ENCODE peak calls at places on chromosomes 12 and 14, in four cellular contexts. F, R, Q and N are unnamed samples.
A peak's percentile ranks its signal among the peaks of the same experiment; 100 is the strongest.

GRCh38 chr12:124474709-124475108 is 92.7 kb downstream of the NCOR2 start:
- DNase-seq in F (peak; percentile 87), R (no peak), Q (no peak), N (no peak)

GRCh38 chr12:106759526-106760183 is 14.8 kb upstream of the RIC8B start:
- DNase-seq in F (no peak), R (no peak), Q (no peak), N (no peak)

GRCh38 chr14:51616724-51617409 is 34.8 kb upstream of the FRMD6 start:
- DNase-seq in F (no peak), R (no peak), Q (no peak), N (peak; percentile 56)

GRCh38 chr12:57716305-57716704 is 22.2 kb downstream of the AGAP2 start:
- DNase-seq in F (no peak), R (no peak), Q (no peak), N (no peak)

GRCh38 chr14:105385698-105386365 is 12.5 kb upstream of the TEX22 start:
- DNase-seq in F (peak; percentile 67), R (no peak), Q (no peak), N (peak; percentile 54)

GRCh38 chr14:92456215-92457017 is 57.2 kb upstream of the RIN3 start:
- DNase-seq in F (peak; percentile 80), R (peak; percentile 83), Q (peak; percentile 57), N (no peak)

GRCh38 chr12:131922772-131923171 is 6.3 kb upstream of the PUS1 start:
- DNase-seq in F (no peak), R (no peak), Q (no peak), N (no peak)

GRCh38 chr14:54662491-54663116 is 95.7 kb downstream of the SAMD4A start:
- DNase-seq in F (no peak), R (no peak), Q (no peak), N (no peak)

GRCh38 chr14:74642011-74642410 is 30.0 kb upstream of the LTBP2 start:
- DNase-seq in F (peak; percentile 69), R (no peak), Q (no peak), N (no peak)

GRCh38 chr14:76584271-76584702 is 177.0 kb upstream of the VASH1 start:
- DNase-seq in F (no peak), R (no peak), Q (no peak), N (peak; percentile 31)

GRCh38 chr12:132279184-132279889 is 50.1 kb downstream of the GALNT9 start:
- DNase-seq in F (peak; percentile 72), R (peak; percentile 62), Q (no peak), N (peak; percentile 31)

GRCh38 chr14:72478397-72479025 is 415.4 kb downstream of the DPF3 start:
- DNase-seq in F (no peak), R (no peak), Q (no peak), N (no peak)

GRCh38 chr14:56549721-56550120 is 29.9 kb upstream of the TMEM260 start:
- DNase-seq in F (no peak), R (no peak), Q (no peak), N (no peak)

GRCh38 chr12:113005759-113006158 is 27.4 kb downstream of the OAS2 start:
- DNase-seq in F (no peak), R (no peak), Q (peak; percentile 48), N (no peak)

GRCh38 chr12:27190761-27191160 is 53.3 kb upstream of the STK38L start:
- DNase-seq in F (no peak), R (no peak), Q (no peak), N (no peak)

GRCh38 chr14:75566321-75566720 is 12.1 kb upstream of the FLVCR2 start:
- DNase-seq in F (no peak), R (no peak), Q (no peak), N (no peak)

GRCh38 chr12:111976291-111976690 is 36.7 kb downstream of the TMEM116 start:
- DNase-seq in F (no peak), R (no peak), Q (no peak), N (no peak)

GRCh38 chr12:17954788-17955187 is 135.2 kb downstream of the RERGL start:
- DNase-seq in F (no peak), R (no peak), Q (peak; percentile 22), N (no peak)

GRCh38 chr14:39174560-39175444 is at the start of gene PNN:
- DNase-seq in F (peak; percentile 97), R (peak; percentile 97), Q (peak; percentile 99), N (peak; percentile 99)

GRCh38 chr14:39179042-39179441 is 4.0 kb downstream of the PNN start:
- DNase-seq in F (no peak), R (no peak), Q (no peak), N (no peak)

GRCh38 chr14:39175445-39176262 is 600 bp downstream of the PNN start:
- DNase-seq in F (peak; percentile 73), R (no peak), Q (peak; percentile 68), N (peak; percentile 70)

GRCh38 chr14:39176263-39177167 is 1.5 kb downstream of the PNN start:
- DNase-seq in F (no peak), R (no peak), Q (no peak), N (no peak)

DNA sequence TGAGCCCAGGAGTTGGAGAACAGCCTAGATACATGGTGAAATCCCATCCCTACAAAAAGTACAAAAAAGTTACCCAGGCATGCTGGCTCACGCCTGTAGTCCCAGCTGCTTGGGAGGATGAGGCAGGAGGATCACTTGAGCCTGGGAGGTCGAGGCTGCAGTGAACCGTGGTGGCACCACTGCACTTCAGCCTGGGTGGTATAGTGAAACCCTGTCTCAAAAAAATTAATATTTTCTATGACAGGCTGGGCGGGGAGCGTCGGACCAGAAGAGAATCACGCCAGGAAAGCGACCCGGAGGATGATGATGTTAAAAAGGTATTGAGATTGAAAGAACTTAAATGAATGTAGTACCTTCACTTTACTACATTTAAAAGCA is 2.1 kb downstream of the PNN start:
- DNase-seq in F (no peak), R (no peak), Q (no peak), N (no peak)
- H3K4me3 ChIP-seq in F (no peak overlapping the region), R (no peak overlapping the region), Q (peak overlapping the region; percentile 98), N (no peak overlapping the region)

GRCh38 chr12:109464642-109465351 is 12.3 kb downstream of the KCTD10 start:
- DNase-seq in F (no peak), R (no peak), Q (no peak), N (no peak)
- H3K36me3 ChIP-seq in F (peaks cover 40% of the 10 kb centered on the region), R (peaks cover 58% of the 10 kb centered on the region), Q (peaks cover 54% of the 10 kb centered on the region), N (no peaks in the 10 kb centered on the region)

DNA sequence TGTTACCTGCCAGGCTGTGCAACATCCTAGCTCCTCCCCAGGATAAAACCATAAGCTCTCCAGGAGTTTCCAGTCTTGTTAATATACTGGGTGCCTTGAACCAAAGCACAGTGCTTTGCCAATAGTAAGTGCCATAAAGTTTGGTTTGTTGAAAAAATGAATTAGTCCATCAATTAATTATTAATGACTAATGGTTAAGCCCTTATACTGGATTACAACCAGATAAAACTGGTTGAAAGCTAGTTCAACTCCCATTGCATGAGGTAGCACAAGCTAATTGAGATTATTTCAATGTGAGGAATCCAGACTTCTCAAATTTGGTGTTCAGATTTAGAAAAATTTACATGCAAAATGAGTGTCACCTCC is 1.6 kb upstream of the KRT3 start:
- DNase-seq in F (no peak), R (no peak), Q (no peak), N (no peak)
- H3K27ac ChIP-seq in F (no peak overlapping the region), R (no peak overlapping the region), Q (no peak overlapping the region), N (no peak overlapping the region)

GRCh38 chr14:68403191-68403781 is 389.6 kb downstream of the ZFP36L1 start:
- DNase-seq in F (no peak), R (no peak), Q (no peak), N (no peak)

GRCh38 chr14:68404652-68405183 is 388.1 kb downstream of the ZFP36L1 start:
- DNase-seq in F (no peak), R (no peak), Q (peak; percentile 14), N (no peak)

GRCh38 chr14:68405959-68406358 is 386.9 kb downstream of the ZFP36L1 start:
- DNase-seq in F (no peak), R (no peak), Q (no peak), N (no peak)

GRCh38 chr14:68402525-68403101 is 390.3 kb downstream of the ZFP36L1 start:
- DNase-seq in F (no peak), R (no peak), Q (no peak), N (no peak)

GRCh38 chr14:68403794-68404522 is 388.9 kb downstream of the ZFP36L1 start:
- DNase-seq in F (no peak), R (no peak), Q (peak; percentile 33), N (no peak)
- H3K4me3 ChIP-seq in F (no peak overlapping the region), R (no peak overlapping the region), Q (no peak overlapping the region), N (no peak overlapping the region)

GRCh38 chr12:64746663-64747062 is 12.5 kb downstream of the GNS start:
- DNase-seq in F (no peak), R (no peak), Q (no peak), N (no peak)

GRCh38 chr12:64739778-64740177 is 19.4 kb downstream of the GNS start:
- DNase-seq in F (no peak), R (no peak), Q (no peak), N (no peak)

GRCh38 chr12:64744422-64745258 is 14.6 kb downstream of the GNS start:
- DNase-seq in F (no peak), R (no peak), Q (no peak), N (no peak)

GRCh38 chr12:64745259-64745807 is 13.9 kb downstream of the GNS start:
- DNase-seq in F (no peak), R (no peak), Q (no peak), N (no peak)

DNA sequence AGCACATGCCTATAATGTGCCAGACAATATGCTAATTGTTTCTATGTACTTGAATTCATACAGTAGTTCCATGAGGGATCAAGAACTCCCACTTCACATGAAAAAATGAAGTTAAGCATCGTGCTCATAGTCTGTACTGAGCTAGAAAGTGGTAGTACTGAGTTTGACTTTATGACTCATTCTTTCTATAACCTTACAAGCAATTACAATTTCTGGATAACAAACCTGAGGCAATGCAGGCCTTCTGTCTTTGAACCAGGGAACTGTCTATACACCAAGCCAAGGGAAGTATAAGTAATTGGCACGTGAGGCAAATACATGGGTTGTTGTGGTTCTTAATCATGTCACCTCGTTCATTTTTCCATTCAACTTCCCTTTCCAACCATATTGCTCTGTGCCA is 16.8 kb downstream of the GNS start:
- DNase-seq in F (no peak), R (no peak), Q (no peak), N (no peak)
- H3K36me3 ChIP-seq in F (peaks cover 98% of the 10 kb centered on the region), R (peaks cover 96% of the 10 kb centered on the region), Q (peaks cover 72% of the 10 kb centered on the region), N (no peaks in the 10 kb centered on the region)

DNA sequence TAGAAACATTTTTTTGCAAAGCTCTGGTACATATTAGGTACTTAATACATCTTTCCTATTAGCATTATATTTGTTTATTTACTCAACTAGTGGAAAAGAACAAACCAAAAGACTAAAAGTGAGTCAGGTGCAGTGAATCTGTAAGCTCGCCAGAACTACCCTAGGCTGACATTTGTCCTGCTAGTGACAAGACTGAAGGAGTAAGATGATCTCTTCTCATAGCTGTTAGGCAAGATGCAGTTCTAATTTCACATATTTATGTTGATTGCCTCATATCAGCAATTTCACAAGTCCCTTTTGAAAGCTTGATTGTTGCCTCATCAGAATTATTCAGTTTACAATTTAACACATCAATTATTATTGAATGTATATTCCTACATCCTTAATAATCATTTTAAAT is 293.0 kb upstream of the NAV3 start:
- DNase-seq in F (no peak), R (no peak), Q (no peak), N (no peak)
- H3K27ac ChIP-seq in F (no peak overlapping the region), R (no peak overlapping the region), Q (no peak overlapping the region), N (no peak overlapping the region)